ENCODE peak calls at places on chromosomes 11 and 22, in ten cellular contexts. W, T, B, L, R, V, J, E, Z and D are unnamed samples.

GRCh38 chr11:115164774-115165173 is 339.4 kb downstream of the CADM1 start:
- DNase-seq in E (no peak), T (no peak), R (no peak), L (no peak), J (no peak), W (no peak), Z (no peak), V (peak; percentile 61), B (no peak), D (no peak)

GRCh38 chr22:45336971-45337431 is 27.3 kb downstream of the FAM118A start:
- DNase-seq in L (peak; percentile 37), Z (no peak), W (peak; percentile 94), E (no peak), V (no peak), T (peak; percentile 93), B (peak; percentile 42), R (no peak), J (no peak), D (no peak)

GRCh38 chr11:18736590-18737148 is 10.7 kb upstream of the IGSF22 start:
- DNase-seq in V (peak; percentile 68), L (no peak), W (no peak), B (no peak), E (no peak), T (no peak), R (no peak), J (peak; percentile 25), Z (no peak), D (peak; percentile 10)

GRCh38 chr11:100682247-100682969 is 4.7 kb upstream of the ARHGAP42 start:
- DNase-seq in T (no peak), R (peak; percentile 42), W (no peak), L (peak; percentile 21), B (no peak), Z (peak; percentile 17), J (no peak), E (no peak), V (peak; percentile 56), D (no peak)

GRCh38 chr22:49936973-49937757 is 18.7 kb downstream of the CRELD2 start:
- DNase-seq in R (peak; percentile 54), L (peak; percentile 85), Z (no peak), J (no peak), V (no peak), E (no peak), T (peak; percentile 73), B (no peak), W (no peak), D (no peak)

GRCh38 chr11:124517314-124517713 is 26.1 kb downstream of the OR8B12 start:
- DNase-seq in Z (no peak), R (no peak), W (no peak), E (no peak), J (no peak), B (no peak), V (no peak), L (no peak), T (no peak), D (no peak)

GRCh38 chr11:94794287-94795168 is 26.4 kb downstream of the AMOTL1 start:
- DNase-seq in J (no peak), T (peak; percentile 81), Z (no peak), V (no peak), R (no peak), L (no peak), B (no peak), E (no peak), W (peak; percentile 81), D (peak; percentile 33)

GRCh38 chr22:47163876-47164513 is 401.5 kb downstream of the TBC1D22A start:
- DNase-seq in J (no peak), L (no peak), E (no peak), V (no peak), B (peak; percentile 3), R (no peak), T (peak; percentile 46), W (no peak), Z (no peak), D (no peak)

GRCh38 chr11:78131956-78132355 is 7.5 kb downstream of the ALG8 start:
- DNase-seq in W (no peak), L (no peak), B (no peak), T (no peak), E (no peak), V (no peak), Z (no peak), R (no peak), J (no peak), D (no peak)

GRCh38 chr11:81070948-81071347 is 1630.1 kb upstream of the TENM4 start:
- DNase-seq in V (no peak), R (no peak), W (no peak), Z (peak; percentile 7), T (no peak), J (no peak), E (no peak), L (no peak), B (no peak), D (no peak)

GRCh38 chr11:116162541-116163230 is 610.1 kb downstream of the BUD13 start:
- DNase-seq in J (no peak), V (peak; percentile 92), E (no peak), W (no peak), T (no peak), Z (no peak), R (no peak), L (no peak), B (no peak), D (no peak)

GRCh38 chr11:77636738-77637344 is 753 bp downstream of the CLNS1A start:
- DNase-seq in J (no peak), V (peak; percentile 15), R (no peak), Z (no peak), B (no peak), W (no peak), E (no peak), L (no peak), T (no peak), D (no peak)

GRCh38 chr11:843818-844692 is 1.4 kb downstream of the TSPAN4 start:
- DNase-seq in T (peak; percentile 96), B (peak; percentile 83), W (peak; percentile 95), Z (peak; percentile 27), L (no peak), J (peak; percentile 94), E (no peak), R (no peak), V (peak; percentile 98), D (peak; percentile 60)

GRCh38 chr11:111395081-111395480 is 16.0 kb upstream of the POU2AF1 start:
- DNase-seq in R (no peak), W (no peak), T (no peak), J (peak; percentile 20), B (no peak), Z (no peak), E (no peak), V (no peak), L (no peak), D (peak; percentile 23)

GRCh38 chr11:83006877-83007330 is 64.8 kb downstream of the RAB30 start:
- DNase-seq in T (no peak), L (peak; percentile 41), R (peak; percentile 34), V (no peak), W (no peak), B (no peak), J (no peak), Z (no peak), E (no peak), D (no peak)

GRCh38 chr11:128905345-128906184 is 14.4 kb downstream of the KCNJ5 start:
- DNase-seq in W (no peak), E (peak; percentile 14), L (no peak), V (peak; percentile 84), R (no peak), B (peak; percentile 43), Z (peak; percentile 65), T (peak; percentile 55), J (peak; percentile 47), D (peak; percentile 69)

GRCh38 chr11:16793009-16793408 is 54.6 kb downstream of the C11orf58 start:
- DNase-seq in Z (no peak), J (no peak), B (no peak), T (no peak), L (no peak), R (no peak), E (no peak), V (no peak), W (no peak), D (no peak)

GRCh38 chr11:107708787-107709186 is 3.1 kb downstream of the SLN start:
- DNase-seq in V (no peak), T (no peak), R (no peak), L (no peak), W (no peak), B (no peak), E (no peak), J (no peak), Z (no peak), D (no peak)

GRCh38 chr11:72141066-72141465 is 5.5 kb downstream of the FOLR3 start:
- DNase-seq in B (no peak), Z (no peak), J (no peak), T (no peak), W (no peak), V (no peak), R (no peak), L (no peak), E (no peak), D (no peak)

GRCh38 chr11:83392556-83392955 is 106.4 kb upstream of the CCDC90B start:
- DNase-seq in V (no peak), T (no peak), B (no peak), J (no peak), L (no peak), E (no peak), Z (no peak), W (no peak), R (no peak), D (no peak)

GRCh38 chr11:116210663-116211062 is 562.1 kb downstream of the BUD13 start:
- DNase-seq in V (no peak), B (no peak), T (no peak), Z (no peak), R (no peak), J (no peak), L (no peak), E (no peak), W (no peak), D (no peak)

GRCh38 chr11:22920939-22921565 is 60.8 kb upstream of the CCDC179 start:
- DNase-seq in J (peak; percentile 18), T (no peak), B (peak; percentile 8), W (no peak), Z (peak; percentile 60), R (peak; percentile 39), V (peak; percentile 81), L (peak; percentile 40), E (no peak), D (peak; percentile 41)

GRCh38 chr22:50061824-50062355 is 3.8 kb upstream of the TTLL8 start:
- DNase-seq in L (no peak), R (no peak), V (no peak), Z (no peak), E (no peak), T (peak; percentile 20), J (no peak), W (no peak), B (no peak), D (no peak)

GRCh38 chr11:46557684-46558151 is 36.1 kb downstream of the AMBRA1 start:
- DNase-seq in W (no peak), B (no peak), E (no peak), Z (no peak), T (no peak), V (no peak), J (no peak), R (no peak), L (no peak), D (peak; percentile 55)

GRCh38 chr11:46120711-46121327 is 435 bp downstream of the PHF21A start:
- DNase-seq in B (peak; percentile 41), J (peak; percentile 33), V (peak; percentile 91), L (peak; percentile 88), Z (no peak), W (no peak), E (no peak), T (peak; percentile 58), R (peak; percentile 90), D (peak; percentile 38)

GRCh38 chr22:32527756-32528155 is 53.1 kb downstream of the FBXO7 start:
- DNase-seq in W (no peak), Z (no peak), V (no peak), E (no peak), R (no peak), B (no peak), J (no peak), T (no peak), L (no peak), D (no peak)

GRCh38 chr22:23105919-23106853 is 35.6 kb downstream of the RSPH14 start:
- DNase-seq in T (no peak), V (no peak), W (no peak), R (no peak), B (no peak), E (no peak), Z (no peak), L (no peak), J (no peak), D (no peak)

GRCh38 chr11:66904055-66904454 is 47.2 kb downstream of the LRFN4 start:
- DNase-seq in V (no peak), R (no peak), W (no peak), B (peak; percentile 66), T (no peak), E (no peak), J (no peak), Z (peak; percentile 86), L (no peak), D (peak; percentile 36)